ENCODE peak calls at places on chromosome 5, in nine cellular contexts. O is psoas muscle, P is AG04450, S is cardiac fibroblast, J is lung, T is astrocyte, M is WERI-Rb-1, Z is fibroblast of lung, Q is HepG2. F is an unnamed sample.

GRCh38 chr5:173327948-173328895 is at the start of gene STC2:
- DNase-seq in Z (peak), O (peak), M (peak), Q (peak), T (peak), J (no peak), P (no peak), S (peak), F (peak)

GRCh38 chr5:61824396-61824795 is 481.6 kb upstream of the KIF2A start:
- DNase-seq in Z (no peak), O (no peak), P (no peak), T (no peak), M (no peak), Q (no peak), S (no peak), J (no peak), F (no peak)

GRCh38 chr5:170141636-170142035 is 35.9 kb downstream of the FOXI1 start:
- DNase-seq in M (no peak), J (no peak), O (no peak), Z (no peak), T (no peak), S (no peak), P (no peak), Q (no peak), F (no peak)

GRCh38 chr5:108420755-108421154 is 38.9 kb upstream of the FBXL17 start:
- DNase-seq in O (no peak), M (no peak), P (no peak), Z (no peak), S (no peak), Q (no peak), J (no peak), T (no peak), F (no peak)

GRCh38 chr5:143186623-143187022 is 216.9 kb downstream of the NR3C1 start:
- DNase-seq in O (no peak), Z (peak), Q (no peak), S (peak), T (no peak), M (no peak), J (no peak), P (no peak), F (no peak)

GRCh38 chr5:32098291-32098690 is 75.8 kb downstream of the GOLPH3 start:
- DNase-seq in S (peak), Q (no peak), O (no peak), J (no peak), Z (no peak), P (no peak), M (peak), T (no peak), F (no peak)

GRCh38 chr5:21646469-21646868 is 1206.7 kb downstream of the CDH12 start:
- DNase-seq in S (no peak), M (no peak), Z (peak), Q (no peak), J (no peak), P (no peak), T (peak), O (no peak), F (no peak)

GRCh38 chr5:103562453-103563157 is at the start of gene NUDT12:
- DNase-seq in T (peak), J (peak), O (peak), Z (peak), P (peak), Q (peak), M (peak), S (peak), F (peak)

GRCh38 chr5:67306997-67307580 is 110.5 kb upstream of the CD180 start:
- DNase-seq in T (peak), S (peak), Z (no peak), Q (no peak), J (no peak), M (no peak), O (no peak), P (no peak), F (no peak)

GRCh38 chr5:103120607-103121200 is 603 bp downstream of the PPIP5K2 start:
- DNase-seq in T (peak), S (peak), Z (peak), Q (peak), M (peak), J (peak), O (no peak), P (no peak), F (no peak)

GRCh38 chr5:40578501-40579451 is 100.9 kb upstream of the PTGER4 start:
- DNase-seq in O (no peak), J (no peak), Z (peak), M (no peak), T (peak), P (no peak), S (peak), Q (no peak), F (no peak)

GRCh38 chr5:151770383-151771258 is 1.1 kb upstream of the G3BP1 start:
- DNase-seq in J (peak), P (no peak), O (peak), Z (peak), Q (no peak), S (peak), T (peak), M (peak), F (no peak)
- H3K4me3 ChIP-seq in J (peak), P (peak), O (peak), Z (peak), Q (peak), S (peak), T (peak), M (peak), F (peak)

GRCh38 chr5:148730955-148731898 is 76.9 kb upstream of the HTR4 start:
- DNase-seq in P (peak), Q (peak), S (peak), J (peak), O (peak), M (peak), Z (peak), T (peak), F (peak)
- H3K4me3 ChIP-seq in P (no peak), Q (no peak), S (peak), J (no peak), O (no peak), M (no peak), Z (peak), T (no peak), F (no peak)

DNA sequence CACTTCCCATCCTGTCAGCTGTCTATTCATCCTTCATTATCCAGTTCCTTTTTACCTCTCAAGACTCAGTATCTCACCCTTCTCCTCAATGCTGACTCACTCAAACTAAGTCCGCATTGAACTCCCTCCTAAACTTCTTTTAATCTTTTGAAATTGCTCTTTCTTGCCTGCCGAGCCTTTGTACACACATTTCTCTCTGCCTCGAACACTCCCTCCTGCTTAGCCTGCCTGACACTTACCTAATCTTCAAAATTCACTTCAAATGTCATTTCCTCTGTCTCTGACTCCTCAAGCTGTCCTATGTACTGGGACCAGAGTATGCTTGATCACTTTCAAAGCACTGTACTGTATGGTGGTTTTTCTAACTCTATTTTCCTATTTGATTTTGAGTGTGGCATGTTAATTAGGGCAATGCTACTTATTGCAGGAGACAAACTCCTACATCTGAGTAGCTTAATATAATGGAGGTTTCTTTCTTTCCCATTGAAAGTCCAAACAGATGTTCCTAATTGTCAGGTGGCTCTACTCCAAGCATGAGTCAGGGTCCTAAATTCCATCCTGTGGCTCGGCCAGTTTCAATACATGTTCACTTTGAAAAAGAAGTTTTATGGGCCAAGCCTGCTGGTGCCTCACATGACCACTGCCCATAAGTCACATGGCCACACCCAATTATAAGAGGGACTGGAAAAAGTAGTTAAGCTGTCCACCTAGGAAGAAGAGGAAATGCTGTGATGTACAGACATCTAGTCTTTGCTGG is 170.6 kb downstream of the ARRDC3 start:
- DNase-seq in Z (peak), M (no peak), O (no peak), Q (no peak), S (peak), J (no peak), T (peak), P (peak), F (peak)
- H3K4me3 ChIP-seq in Z (no peak), M (no peak), O (no peak), Q (no peak), S (no peak), J (no peak), T (peak), P (no peak), F (no peak)

DNA sequence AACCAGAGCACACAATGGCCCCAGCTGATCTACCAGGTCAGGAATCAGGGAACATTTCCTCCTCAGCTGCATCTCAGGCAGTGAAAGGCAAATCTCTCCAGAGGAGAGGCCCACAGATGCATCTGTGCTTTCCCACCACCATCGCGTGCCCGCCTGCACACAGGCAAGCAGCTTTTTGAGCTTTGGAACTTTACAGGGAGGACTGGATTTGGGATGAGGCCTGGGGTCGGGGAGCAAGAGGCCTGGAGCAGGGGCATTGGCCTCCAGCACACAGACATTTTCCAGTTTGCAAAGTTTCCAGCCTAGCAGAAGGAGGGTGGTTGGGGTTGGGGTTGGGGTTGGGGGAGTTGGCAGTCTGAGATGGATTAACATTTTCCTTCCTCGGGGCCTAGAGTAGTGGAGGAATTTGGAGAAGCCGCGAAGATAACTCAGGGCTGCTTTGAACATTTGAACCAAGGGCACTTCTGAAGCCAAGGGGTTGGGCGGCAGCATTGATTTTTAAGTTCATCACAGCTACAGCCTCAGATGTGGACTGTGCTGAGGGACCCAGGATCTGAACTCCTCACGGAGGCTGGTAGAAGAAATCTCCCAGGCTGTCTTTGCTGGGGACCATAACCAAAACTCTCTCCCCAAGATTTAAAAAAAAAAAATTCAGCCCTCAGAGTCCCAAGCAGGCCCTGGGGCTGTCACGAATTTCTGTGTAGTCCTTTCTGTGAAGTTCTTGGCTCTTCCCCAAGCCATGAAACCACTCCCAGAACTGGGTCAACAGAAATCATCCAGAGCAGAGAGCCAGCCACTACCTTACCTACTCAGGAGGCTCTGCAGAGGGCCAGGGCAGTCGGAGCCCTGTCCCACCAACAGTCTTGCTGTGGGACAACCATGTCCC is 25.6 kb downstream of the C5orf15 start:
- DNase-seq in P (no peak), O (no peak), Q (no peak), Z (no peak), S (no peak), T (no peak), J (no peak), M (no peak), F (no peak)
- H3K4me3 ChIP-seq in P (no peak), O (no peak), Q (no peak), Z (no peak), S (no peak), T (no peak), J (no peak), M (no peak), F (no peak)

GRCh38 chr5:152306386-152306785 is 98.7 kb downstream of the NMUR2 start:
- DNase-seq in J (no peak), T (no peak), P (no peak), Q (no peak), Z (no peak), S (no peak), O (no peak), M (peak), F (no peak)

GRCh38 chr5:152309926-152310450 is 95.1 kb downstream of the NMUR2 start:
- DNase-seq in Q (no peak), M (peak), T (no peak), Z (no peak), P (no peak), S (no peak), O (no peak), J (no peak), F (no peak)

GRCh38 chr5:152303841-152304240 is 101.2 kb downstream of the NMUR2 start:
- DNase-seq in M (no peak), T (no peak), Q (no peak), Z (no peak), O (no peak), J (no peak), S (no peak), P (no peak), F (no peak)

GRCh38 chr5:152305525-152305924 is 99.6 kb downstream of the NMUR2 start:
- DNase-seq in M (peak), O (no peak), S (no peak), P (no peak), Q (no peak), Z (no peak), J (no peak), T (no peak), F (no peak)
- H3K4me3 ChIP-seq in M (no peak), O (no peak), S (no peak), P (no peak), Q (no peak), Z (no peak), J (no peak), T (no peak), F (no peak)

DNA sequence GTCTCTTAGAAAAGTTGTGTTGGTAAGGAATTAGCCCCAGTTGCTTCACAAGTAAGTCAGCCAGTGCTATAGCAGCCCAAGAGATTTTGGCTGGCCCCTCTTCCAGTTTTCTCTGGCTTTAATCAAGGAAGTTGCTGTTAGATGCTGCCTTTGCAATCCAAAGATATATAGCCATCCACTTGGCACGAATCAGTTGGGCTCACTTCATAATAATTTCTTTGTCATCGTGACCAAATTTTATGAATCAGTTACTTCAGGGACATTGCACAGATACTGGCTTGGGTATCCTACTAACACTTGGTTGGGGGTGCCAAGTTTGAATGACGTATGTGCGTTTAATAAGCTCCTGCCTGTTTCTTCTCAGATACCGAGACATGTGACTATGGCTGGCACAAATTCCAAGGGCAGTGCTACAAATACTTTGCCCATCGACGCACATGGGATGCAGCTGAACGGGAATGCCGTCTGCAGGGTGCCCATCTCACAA is 81.5 kb downstream of the VCAN start:
- DNase-seq in Z (peak), S (peak), P (no peak), Q (no peak), O (peak), J (no peak), M (no peak), T (no peak), F (no peak)
- H3K4me3 ChIP-seq in Z (no peak), S (no peak), P (no peak), Q (no peak), O (no peak), J (no peak), M (no peak), T (no peak), F (no peak)

GRCh38 chr5:160363661-160364060 is 6.8 kb downstream of the C1QTNF2 start:
- DNase-seq in Q (no peak), M (no peak), T (no peak), Z (no peak), O (no peak), S (no peak), J (no peak), P (no peak), F (no peak)

GRCh38 chr5:160360310-160360709 is 10.1 kb downstream of the C1QTNF2 start:
- DNase-seq in Q (no peak), M (no peak), Z (no peak), T (no peak), J (no peak), P (no peak), S (no peak), O (no peak), F (no peak)

GRCh38 chr5:160366230-160366629 is 4.2 kb downstream of the C1QTNF2 start:
- DNase-seq in M (no peak), P (no peak), Q (no peak), O (no peak), J (no peak), T (no peak), S (no peak), Z (no peak), F (no peak)

GRCh38 chr5:160361624-160362023 is 8.8 kb downstream of the C1QTNF2 start:
- DNase-seq in O (no peak), J (no peak), T (no peak), S (no peak), Z (no peak), Q (no peak), M (no peak), P (no peak), F (no peak)

GRCh38 chr5:160363122-160363521 is 7.3 kb downstream of the C1QTNF2 start:
- DNase-seq in S (no peak), J (no peak), Q (no peak), M (no peak), Z (no peak), P (no peak), T (no peak), O (no peak), F (no peak)
- H3K4me3 ChIP-seq in S (no peak), J (no peak), Q (no peak), M (no peak), Z (no peak), P (no peak), T (no peak), O (no peak), F (no peak)

F was measured in kidney epithelial cell.